ENCODE peak calls at places on chromosomes 16 and 17, in four cellular contexts. U, Q, C and N are unnamed samples.

GRCh38 chr17:33778505-33779398 is 476.3 kb upstream of the CCL2 start:
- DNase-seq in U (peak; percentile 73), Q (peak; percentile 33), C (peak; percentile 2), N (peak; percentile 47)

GRCh38 chr17:1590747-1591473 is 28.3 kb upstream of the PITPNA start:
- DNase-seq in U (no peak), Q (no peak), C (no peak), N (no peak)

GRCh38 chr16:49754495-49755290 is 101.2 kb downstream of the ZNF423 start:
- DNase-seq in U (no peak), Q (no peak), C (no peak), N (no peak)

GRCh38 chr16:26019885-26020284 is 328.1 kb downstream of the HS3ST4 start:
- DNase-seq in U (no peak), Q (no peak), C (no peak), N (no peak)

GRCh38 chr16:85614338-85615013 is 1.4 kb downstream of the GSE1 start:
- DNase-seq in U (no peak), Q (no peak), C (no peak), N (no peak)

GRCh38 chr17:82807101-82807500 is 32.7 kb downstream of the ZNF750 start:
- DNase-seq in U (no peak), Q (no peak), C (no peak), N (no peak)

GRCh38 chr16:69311533-69312388 is 611 bp downstream of the VPS4A start:
- DNase-seq in U (peak; percentile 39), Q (peak; percentile 65), C (no peak), N (peak; percentile 31)

GRCh38 chr17:18950944-18951905 is 740 bp upstream of the SLC5A10 start:
- DNase-seq in U (no peak), Q (no peak), C (no peak), N (no peak)

GRCh38 chr16:75379911-75380847 is 53.1 kb downstream of the CFDP1 start:
- DNase-seq in U (no peak), Q (no peak), C (peak; percentile 60), N (no peak)

GRCh38 chr16:1194665-1195392 is 30.2 kb downstream of the TPSG1 start:
- DNase-seq in U (peak; percentile 66), Q (no peak), C (no peak), N (peak; percentile 66)

GRCh38 chr17:44587339-44587738 is 30.1 kb downstream of the FZD2 start:
- DNase-seq in U (peak; percentile 54), Q (peak; percentile 43), C (no peak), N (peak; percentile 37)

GRCh38 chr16:66954097-66954659 is 6.9 kb upstream of the CES3 start:
- DNase-seq in U (peak; percentile 84), Q (peak; percentile 85), C (peak; percentile 45), N (peak; percentile 80)

GRCh38 chr17:17375826-17376225 is 72.7 kb downstream of the NT5M start:
- DNase-seq in U (no peak), Q (no peak), C (no peak), N (no peak)

GRCh38 chr16:53111078-53111776 is 56.4 kb downstream of the CHD9 start:
- DNase-seq in U (no peak), Q (no peak), C (no peak), N (no peak)

GRCh38 chr17:45293413-45294211 is 23.2 kb downstream of the MAP3K14 start:
- DNase-seq in U (peak; percentile 43), Q (peak; percentile 58), C (no peak), N (no peak)

GRCh38 chr17:45825792-45826191 is 18.9 kb upstream of the SPPL2C start:
- DNase-seq in U (no peak), Q (no peak), C (no peak), N (no peak)

GRCh38 chr16:75065149-75065807 is 51.3 kb downstream of the LDHD start:
- DNase-seq in U (peak; percentile 70), Q (no peak), C (no peak), N (no peak)

DNA sequence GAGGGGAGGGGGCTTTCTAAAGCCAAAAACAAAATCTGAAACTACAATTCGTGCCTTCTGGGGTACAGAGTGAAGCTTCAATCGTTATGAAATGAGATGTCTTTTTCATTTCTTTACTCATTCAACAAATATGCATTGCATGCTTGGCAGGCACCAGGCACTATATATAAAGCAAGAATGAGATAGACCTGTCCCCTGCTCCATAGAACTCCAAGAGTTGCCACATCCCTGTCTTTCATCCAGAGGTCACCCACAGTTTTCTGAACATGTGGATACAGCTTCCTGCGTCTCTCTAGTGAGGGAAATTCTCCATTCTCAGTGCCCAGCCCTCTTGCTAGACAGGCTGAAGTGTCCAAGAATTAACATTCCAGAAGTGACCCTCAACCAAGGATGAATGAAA is 343.2 kb upstream of the MAF start:
- DNase-seq in U (no peak), Q (no peak), C (no peak), N (no peak)
- TF ChIP-seq SP1 in U (no peak), Q (no peak), C (no peak), N (no peak)

DNA sequence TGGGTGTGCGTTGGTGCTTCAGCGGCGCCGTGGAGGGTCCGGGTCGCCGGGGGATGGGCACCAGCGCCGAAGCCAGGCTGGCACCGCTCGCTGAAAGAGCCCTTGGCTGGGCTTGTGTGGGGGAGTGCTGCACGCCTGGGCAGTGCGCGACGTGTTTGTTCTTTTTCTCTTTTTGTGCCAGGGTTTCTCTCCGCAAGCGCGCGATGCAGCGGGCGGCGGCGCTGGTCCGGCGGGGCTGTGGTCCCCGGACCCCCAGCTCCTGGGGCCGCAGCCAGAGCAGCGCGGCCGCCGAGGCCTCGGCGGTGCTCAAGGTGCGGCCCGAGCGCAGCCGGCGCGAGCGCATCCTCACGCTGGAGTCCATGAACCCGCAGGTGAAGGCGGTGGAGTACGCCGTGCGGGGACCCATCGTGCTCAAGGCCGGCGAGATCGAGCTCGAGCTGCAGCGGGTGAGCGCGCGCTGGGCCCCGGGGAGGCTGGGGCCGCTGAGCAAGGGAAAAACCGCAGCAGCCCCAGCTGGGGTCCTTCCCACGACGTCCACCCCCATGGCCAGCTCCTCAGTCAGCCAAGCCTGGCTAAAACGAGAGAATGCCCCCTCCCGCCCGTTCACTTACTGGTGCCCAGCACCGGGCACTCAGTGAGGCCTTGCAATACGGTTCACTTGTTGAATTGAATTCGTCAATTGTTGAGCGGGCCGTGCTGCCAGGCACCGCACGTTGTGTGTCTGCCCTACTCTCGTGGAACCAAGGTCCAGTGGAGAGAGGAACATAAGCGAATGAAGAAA is 541 bp downstream of the GPT2 start:
- DNase-seq in U (no peak), Q (no peak), C (no peak), N (peak; percentile 38)
- TF ChIP-seq FOXK2 in U (no peak), Q (no peak), C (no peak), N (no peak)

DNA sequence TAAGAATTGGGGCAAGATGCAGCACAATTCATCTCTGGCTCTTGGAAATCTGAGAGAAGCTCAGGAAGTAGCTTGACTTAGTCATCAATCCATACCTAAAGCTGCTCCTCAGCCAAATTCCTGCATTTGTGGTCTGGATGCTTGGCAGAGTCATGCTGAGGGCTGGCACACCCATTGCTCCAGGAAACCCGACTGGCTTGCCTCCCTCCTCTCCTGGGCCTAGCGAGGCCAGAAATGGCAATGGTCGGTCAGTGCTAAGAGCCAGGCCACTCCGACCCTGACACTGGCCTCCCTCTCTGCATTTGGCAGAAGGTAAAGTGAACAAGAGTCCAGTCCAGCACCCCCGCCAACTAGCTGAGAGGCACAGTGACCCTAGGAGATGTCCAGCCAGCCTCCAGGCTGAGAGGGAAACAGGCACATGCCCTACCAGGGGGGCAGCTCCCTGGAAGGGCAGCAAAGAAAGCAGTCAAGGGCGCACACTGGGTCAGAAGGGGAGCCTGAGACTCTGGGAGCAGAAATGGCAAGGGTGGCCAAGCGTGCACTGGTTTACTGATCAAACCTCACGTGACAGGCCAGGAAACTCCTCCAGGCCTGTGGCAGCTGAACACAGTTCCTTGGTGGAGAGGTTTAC is 10.0 kb downstream of the POLDIP2 start:
- DNase-seq in U (no peak), Q (no peak), C (no peak), N (no peak)
- TF ChIP-seq TARDBP in U (no peak), Q (no peak), C (no peak), N (no peak)

GRCh38 chr16:89363621-89364393 is 126.6 kb downstream of the ANKRD11 start:
- DNase-seq in U (peak; percentile 52), Q (peak; percentile 51), C (no peak), N (no peak)

GRCh38 chr16:89365996-89366395 is 124.4 kb downstream of the ANKRD11 start:
- DNase-seq in U (no peak), Q (no peak), C (no peak), N (no peak)

GRCh38 chr16:89364603-89365002 is 125.8 kb downstream of the ANKRD11 start:
- DNase-seq in U (no peak), Q (no peak), C (no peak), N (no peak)

GRCh38 chr16:89366561-89367537 is 123.5 kb downstream of the ANKRD11 start:
- DNase-seq in U (no peak), Q (no peak), C (no peak), N (no peak)

DNA sequence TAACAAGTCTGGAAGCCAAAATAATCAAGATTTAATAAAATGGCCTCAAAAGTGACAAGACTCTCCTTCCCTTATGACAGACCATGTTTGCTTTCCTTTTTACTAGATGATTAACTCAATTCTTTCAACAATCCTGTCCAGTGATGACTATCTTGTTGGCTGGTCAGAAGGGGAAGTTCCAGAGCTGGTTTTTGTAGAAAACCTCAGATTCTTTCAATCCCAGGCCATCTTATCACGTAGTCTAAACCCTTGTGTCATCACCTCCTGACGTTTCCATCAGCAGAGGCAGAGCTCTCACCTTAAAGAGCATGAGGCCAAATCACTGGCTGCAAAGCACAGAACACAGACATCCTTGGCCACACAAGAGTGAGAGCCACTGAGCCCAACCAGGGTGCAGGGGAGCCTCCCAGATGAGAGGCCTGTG is 125.3 kb downstream of the ANKRD11 start:
- DNase-seq in U (no peak), Q (no peak), C (no peak), N (no peak)
- TF ChIP-seq SP1 in U (no peak), Q (no peak), C (no peak), N (no peak)

GRCh38 chr16:11742041-11742535 is 569 bp downstream of the TXNDC11 start:
- DNase-seq in U (peak; percentile 53), Q (peak; percentile 32), C (no peak), N (peak; percentile 34)
- TF ChIP-seq FOXK2 in U (no peak), Q (no peak), C (no peak), N (no peak)

GRCh38 chr17:42518046-42518754 is 17.8 kb upstream of the NAGLU start:
- DNase-seq in U (peak; percentile 64), Q (no peak), C (no peak), N (no peak)
- TF ChIP-seq TARDBP in U (no peak), Q (no peak), C (no peak), N (no peak)

GRCh38 chr17:29136998-29137730 is 43.0 kb downstream of the MYO18A start:
- DNase-seq in U (no peak), Q (no peak), C (no peak), N (no peak)
- TF ChIP-seq SP1 in U (no peak), Q (no peak), C (no peak), N (no peak)

GRCh38 chr17:6415616-6416015 is 19.3 kb downstream of the AIPL1 start:
- DNase-seq in U (no peak), Q (no peak), C (no peak), N (no peak)

GRCh38 chr17:6408271-6408670 is 26.6 kb downstream of the AIPL1 start:
- DNase-seq in U (no peak), Q (no peak), C (no peak), N (no peak)

DNA sequence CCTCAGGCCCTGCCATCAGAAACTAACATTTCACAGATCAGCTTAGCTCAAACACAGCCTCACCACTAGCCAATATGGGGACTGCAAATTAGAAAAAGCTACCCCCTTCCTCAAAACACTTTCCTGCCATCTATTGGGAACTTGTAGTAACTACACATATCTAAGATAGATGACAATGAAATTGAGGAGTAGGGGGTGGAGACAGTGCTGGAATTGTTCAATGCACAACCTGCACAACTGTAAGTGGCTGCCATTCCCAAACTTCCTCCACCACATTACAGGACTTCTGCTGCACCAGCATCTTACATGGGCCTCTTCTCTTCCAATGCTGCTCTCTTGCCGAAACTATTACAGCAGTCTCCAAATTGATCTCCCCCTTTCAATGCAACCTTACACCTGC is 21.8 kb downstream of the AIPL1 start:
- DNase-seq in U (peak; percentile 52), Q (peak; percentile 40), C (no peak), N (peak; percentile 50)
- TF ChIP-seq FOXK2 in U (no peak), Q (no peak), C (no peak), N (no peak)